ENCODE peak calls at places on chromosomes 2 and 18, in eight cellular contexts. F, B, O, L, N, S, E and P are unnamed samples.

GRCh38 chr2:29706171-29706690 is 215.2 kb downstream of the ALK start:
- DNase-seq in O (no peak), S (no peak), F (no peak), B (no peak), L (no peak), N (no peak), E (no peak), P (no peak)

GRCh38 chr2:85002534-85002933 is 31.6 kb downstream of the KCMF1 start:
- DNase-seq in S (no peak), N (no peak), L (no peak), E (no peak), O (no peak), B (no peak), F (no peak), P (no peak)

GRCh38 chr2:25700221-25700660 is 26.9 kb upstream of the DTNB start:
- DNase-seq in B (peak; percentile 52), L (no peak), N (peak; percentile 15), O (no peak), F (peak; percentile 54), S (no peak), E (peak; percentile 63), P (peak; percentile 31)

GRCh38 chr2:60312618-60313017 is 240.8 kb downstream of the BCL11A start:
- DNase-seq in E (no peak), L (no peak), N (no peak), F (no peak), S (no peak), B (peak; percentile 70), O (no peak), P (no peak)

GRCh38 chr2:51108794-51109193 is 76.9 kb upstream of the NRXN1 start:
- DNase-seq in F (no peak), N (no peak), L (no peak), O (no peak), E (no peak), B (no peak), S (no peak), P (no peak)

GRCh38 chr18:69401475-69402218 is 959 bp downstream of the DOK6 start:
- DNase-seq in N (no peak), O (no peak), L (no peak), S (peak; percentile 11), B (peak; percentile 17), E (no peak), F (peak; percentile 6), P (peak; percentile 49)

GRCh38 chr18:49359732-49360444 is 100.6 kb downstream of the DYM start:
- DNase-seq in F (no peak), N (no peak), L (no peak), S (no peak), O (no peak), B (peak; percentile 18), E (no peak), P (no peak)

GRCh38 chr18:57816208-57816999 is 13.3 kb upstream of the ATP8B1 start:
- DNase-seq in O (no peak), L (no peak), S (no peak), B (no peak), N (no peak), E (no peak), F (no peak), P (no peak)

GRCh38 chr2:209253544-209253943 is 170.3 kb upstream of the MAP2 start:
- DNase-seq in O (no peak), L (no peak), S (no peak), B (no peak), N (no peak), E (no peak), F (no peak), P (no peak)

GRCh38 chr2:46634905-46635304 is 155.5 kb downstream of the TMEM247 start:
- DNase-seq in L (no peak), S (no peak), E (no peak), O (no peak), N (no peak), B (no peak), F (no peak), P (no peak)

GRCh38 chr2:11054783-11055751 is 100.2 kb upstream of the SLC66A3 start:
- DNase-seq in S (no peak), E (no peak), N (no peak), F (no peak), B (no peak), L (no peak), O (no peak), P (no peak)

GRCh38 chr2:100126897-100127401 is 15.4 kb downstream of the AFF3 start:
- DNase-seq in O (no peak), S (no peak), F (no peak), E (no peak), L (no peak), B (no peak), N (no peak), P (no peak)

GRCh38 chr2:953975-954686 is 3.5 kb downstream of the SNTG2 start:
- DNase-seq in N (no peak), B (no peak), O (no peak), E (no peak), S (no peak), F (peak; percentile 33), L (no peak), P (no peak)

GRCh38 chr2:66432801-66433694 is 1.9 kb upstream of the MEIS1 start:
- DNase-seq in N (no peak), B (no peak), L (peak; percentile 89), F (peak; percentile 97), E (peak; percentile 92), O (peak; percentile 87), S (peak; percentile 86), P (peak; percentile 65)

GRCh38 chr18:3265564-3266033 is 3.7 kb downstream of the MYL12B start:
- DNase-seq in F (no peak), N (no peak), B (no peak), O (no peak), S (no peak), E (no peak), L (no peak), P (no peak)

GRCh38 chr2:219174146-219174545 is 2.6 kb downstream of the CNPPD1 start:
- DNase-seq in F (no peak), L (no peak), N (no peak), E (no peak), S (no peak), B (no peak), O (no peak), P (no peak)

GRCh38 chr18:13433685-13434084 is 215.1 kb downstream of the LDLRAD4 start:
- DNase-seq in E (no peak), L (no peak), F (no peak), O (no peak), S (no peak), N (no peak), B (no peak), P (no peak)

GRCh38 chr2:25899404-25899925 is 21.2 kb upstream of the ASXL2 start:
- DNase-seq in B (no peak), L (no peak), N (no peak), S (no peak), E (no peak), F (no peak), O (no peak), P (no peak)

GRCh38 chr2:64624108-64624610 is 29.6 kb downstream of the SERTAD2 start:
- DNase-seq in N (no peak), L (no peak), E (no peak), S (no peak), O (peak; percentile 28), F (no peak), B (no peak), P (no peak)

GRCh38 chr2:229431331-229431954 is 160.4 kb upstream of the PID1 start:
- DNase-seq in N (peak; percentile 26), B (no peak), F (no peak), O (no peak), E (no peak), L (no peak), S (no peak), P (no peak)

GRCh38 chr2:225737556-225737955 is 338.0 kb downstream of the NYAP2 start:
- DNase-seq in S (no peak), F (peak; percentile 14), L (no peak), E (peak; percentile 41), B (no peak), O (no peak), N (no peak), P (no peak)